ENCODE peak calls at places on chromosomes 16 and 17, in seven cellular contexts. N is retinal pigment epithelial cell, F is Calu3, S is bronchial epithelial cell, H is fibroblast of pulmonary artery, O is uterus, V is suprapubic skin. U is an unnamed sample.

GRCh38 chr17:58039975-58040374 is 32.9 kb upstream of the SRSF1 start:
- DNase-seq in S (peak), V (no peak), H (no peak), N (no peak), F (no peak), O (no peak), U (no peak)

GRCh38 chr16:2786061-2786825 is 1.1 kb downstream of the PRSS33 start:
- DNase-seq in V (peak), S (no peak), H (no peak), N (no peak), O (no peak), F (peak), U (no peak)

GRCh38 chr16:85514601-85515318 is 98.4 kb upstream of the GSE1 start:
- DNase-seq in O (peak), N (peak), H (peak), S (peak), V (no peak), F (peak), U (no peak)

GRCh38 chr16:7363397-7364053 is 30.9 kb downstream of the RBFOX1 start:
- DNase-seq in S (no peak), F (no peak), O (no peak), H (no peak), V (no peak), N (no peak), U (no peak)

GRCh38 chr17:78263063-78263735 is 31.8 kb downstream of the TMEM235 start:
- DNase-seq in F (no peak), O (no peak), S (no peak), H (no peak), V (no peak), N (no peak), U (no peak)

GRCh38 chr17:2419526-2419925 is 18.7 kb upstream of the MNT start:
- DNase-seq in F (no peak), N (no peak), H (no peak), O (no peak), V (no peak), S (no peak), U (no peak)

GRCh38 chr17:59725691-59726090 is 18.2 kb downstream of the VMP1 start:
- DNase-seq in H (peak), S (peak), O (no peak), V (no peak), F (no peak), N (no peak), U (no peak)

GRCh38 chr17:189444-189843 is 8.0 kb upstream of the DOC2B start:
- DNase-seq in N (no peak), H (no peak), V (no peak), F (no peak), O (no peak), S (no peak), U (no peak)

GRCh38 chr17:3794890-3795757 is 5.9 kb downstream of the ITGAE start:
- DNase-seq in O (no peak), N (peak), V (no peak), S (peak), F (no peak), H (no peak), U (no peak)

GRCh38 chr17:50186661-50187402 is 14.6 kb downstream of the COL1A1 start:
- DNase-seq in N (no peak), H (peak), V (no peak), O (no peak), S (no peak), F (no peak), U (no peak)

GRCh38 chr17:78125976-78126894 is 2.3 kb downstream of the TMC6 start:
- DNase-seq in V (no peak), H (no peak), F (no peak), S (no peak), O (no peak), N (no peak), U (no peak)

GRCh38 chr17:29581583-29582253 is 7.7 kb downstream of the GIT1 start:
- DNase-seq in O (peak), H (no peak), S (peak), F (no peak), V (no peak), N (no peak), U (no peak)

GRCh38 chr16:22388101-22388644 is 13.8 kb upstream of the CDR2 start:
- DNase-seq in V (no peak), S (no peak), O (no peak), N (no peak), F (no peak), H (no peak), U (no peak)

GRCh38 chr16:16073884-16074781 is 124.7 kb downstream of the ABCC1 start:
- DNase-seq in S (no peak), H (peak), V (no peak), N (peak), O (no peak), F (peak), U (no peak)

GRCh38 chr17:27756467-27757371 is 43.6 kb downstream of the NOS2 start:
- DNase-seq in N (no peak), H (peak), F (peak), V (no peak), S (peak), O (no peak), U (no peak)
- TF ChIP-seq CTCF in N (peak), H (peak), F (peak), V (peak), S (peak), O (peak), U (peak)

DNA sequence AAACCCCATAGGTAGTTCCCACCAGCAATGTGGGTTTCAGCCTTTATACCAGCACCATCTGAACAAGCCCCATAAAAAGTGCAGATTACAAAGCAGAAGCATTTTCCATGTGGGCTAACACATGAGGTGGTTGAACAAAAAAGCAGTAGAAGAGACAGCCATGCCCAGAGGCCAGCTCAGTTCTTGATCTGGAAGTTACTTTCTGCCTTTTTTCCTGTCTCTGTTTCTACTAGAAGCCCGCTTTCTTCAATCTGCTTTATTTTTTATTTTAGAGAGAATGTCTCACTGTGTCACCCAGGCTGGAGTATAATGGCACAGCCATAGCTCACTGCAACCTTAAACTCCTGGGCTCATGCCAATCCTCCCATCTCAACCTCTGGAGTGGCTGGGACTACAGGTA is 31.5 kb upstream of the APOH start:
- DNase-seq in N (no peak), H (no peak), O (no peak), S (no peak), F (no peak), V (no peak), U (no peak)
- TF ChIP-seq CTCF in N (no peak), H (no peak), O (no peak), S (no peak), F (no peak), V (no peak), U (no peak)

GRCh38 chr17:32487460-32488176 is 825 bp downstream of the CDK5R1 start:
- DNase-seq in N (no peak), S (peak), H (no peak), V (no peak), O (no peak), F (no peak), U (no peak)
- TF ChIP-seq CTCF in N (no peak), S (peak), H (no peak), V (no peak), O (no peak), F (no peak), U (no peak)

GRCh38 chr17:40443196-40443987 is at the start of gene IGFBP4:
- DNase-seq in V (peak), F (peak), N (no peak), O (peak), H (peak), S (peak), U (no peak)

GRCh38 chr17:40447148-40447644 is 3.9 kb downstream of the IGFBP4 start:
- DNase-seq in F (no peak), H (peak), O (peak), N (no peak), S (no peak), V (no peak), U (no peak)

GRCh38 chr17:40448213-40448638 is 5.0 kb downstream of the IGFBP4 start:
- DNase-seq in F (peak), S (no peak), O (peak), H (peak), V (no peak), N (no peak), U (no peak)

GRCh38 chr17:40443988-40444899 is 994 bp downstream of the IGFBP4 start:
- DNase-seq in H (peak), S (no peak), O (no peak), F (no peak), N (no peak), V (no peak), U (no peak)

DNA sequence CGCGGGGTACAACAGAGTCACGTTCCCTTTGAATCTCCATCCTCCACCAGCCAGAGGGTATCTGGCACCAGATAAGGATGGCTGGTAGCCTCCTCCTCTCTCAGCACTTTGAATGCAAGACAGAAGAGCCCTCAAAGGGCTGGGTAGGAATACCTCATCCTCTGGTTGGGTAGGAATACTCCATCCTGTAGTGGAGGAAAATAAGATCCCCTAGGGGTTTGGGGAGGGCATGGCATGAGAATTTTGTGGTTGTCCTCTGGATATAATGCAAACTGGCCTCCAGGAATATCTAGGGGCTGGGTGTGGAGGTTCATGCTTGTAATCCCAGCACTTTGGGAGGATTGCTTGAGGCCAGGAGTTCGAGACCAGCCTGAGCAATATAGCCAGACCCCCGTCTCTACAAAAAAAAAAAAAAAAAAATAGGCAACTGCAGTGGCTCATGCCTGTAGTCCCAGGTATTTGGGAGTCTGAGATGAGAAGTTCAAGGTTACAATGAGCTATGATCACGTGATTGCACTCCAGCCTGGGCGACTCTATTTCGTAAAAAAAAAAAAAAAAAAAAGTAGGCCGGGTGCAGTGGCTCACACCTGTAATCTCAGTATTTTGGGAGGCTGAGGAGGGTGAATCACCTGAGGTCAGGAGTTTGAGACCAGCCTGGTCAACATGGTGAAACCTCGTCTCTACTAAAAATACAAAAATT is 2.7 kb downstream of the IGFBP4 start:
- DNase-seq in V (no peak), H (peak), N (no peak), O (no peak), F (peak), S (no peak), U (no peak)
- TF ChIP-seq CTCF in V (no peak), H (peak), N (no peak), O (no peak), F (no peak), S (no peak), U (peak)

DNA sequence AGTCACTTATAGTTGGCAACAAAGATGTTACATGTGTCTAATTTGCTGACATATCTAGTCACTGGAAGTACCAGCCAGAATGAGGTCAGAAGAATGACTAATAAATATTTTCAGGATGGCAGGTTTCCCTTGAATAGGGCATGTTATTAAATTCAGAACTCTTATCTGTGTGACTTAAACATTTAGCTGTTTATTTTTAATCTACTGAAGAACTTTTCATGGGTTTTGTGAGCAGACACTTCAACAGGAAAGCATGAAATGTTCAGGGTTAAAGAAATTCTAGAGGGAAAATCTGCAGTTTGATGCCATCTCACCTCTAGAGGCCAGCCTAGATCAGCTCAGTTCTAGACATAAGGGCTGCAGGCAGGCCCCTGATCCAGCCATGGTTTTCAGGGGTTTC is 13.2 kb downstream of the JPT2 start:
- DNase-seq in S (peak), F (no peak), N (no peak), V (no peak), O (no peak), H (peak), U (no peak)
- TF ChIP-seq CTCF in S (peak), F (no peak), N (peak), V (no peak), O (no peak), H (peak), U (no peak)

DNA sequence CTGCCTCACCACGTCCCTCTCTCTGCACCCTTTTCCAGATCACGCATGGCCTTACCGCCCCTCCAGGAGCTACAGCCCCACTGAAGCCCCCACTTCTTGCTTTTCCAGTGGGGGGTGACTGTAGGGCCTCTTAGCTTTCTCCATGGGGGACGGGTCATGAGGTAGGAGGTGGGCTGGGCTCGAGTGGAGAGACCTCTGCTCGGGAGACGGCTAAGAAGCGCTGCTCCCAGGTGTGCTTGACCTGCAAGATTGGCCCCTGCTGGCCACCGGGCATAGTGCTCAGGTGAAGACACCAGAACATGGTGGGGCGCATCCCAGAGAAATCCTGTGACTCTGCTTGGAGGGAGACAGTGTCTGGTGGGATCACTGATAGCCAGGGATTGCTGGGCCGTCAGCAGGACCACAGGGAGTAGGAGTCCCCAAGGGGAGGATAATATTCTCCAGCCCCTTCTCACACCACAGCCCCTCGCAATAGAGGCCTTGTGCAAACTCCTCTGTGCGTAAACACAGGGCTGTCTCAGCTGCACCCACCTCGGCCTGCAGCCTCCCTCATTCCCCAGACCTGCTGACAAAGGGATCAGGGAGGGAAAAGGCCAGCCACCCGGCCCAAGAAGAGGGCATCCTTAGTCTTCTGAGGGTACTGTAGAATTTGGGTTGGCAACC is 8.9 kb upstream of the GALK1 start:
- DNase-seq in O (no peak), S (no peak), H (no peak), V (peak), F (no peak), N (no peak), U (no peak)
- TF ChIP-seq CTCF in O (no peak), S (no peak), H (no peak), V (no peak), F (no peak), N (peak), U (no peak)

DNA sequence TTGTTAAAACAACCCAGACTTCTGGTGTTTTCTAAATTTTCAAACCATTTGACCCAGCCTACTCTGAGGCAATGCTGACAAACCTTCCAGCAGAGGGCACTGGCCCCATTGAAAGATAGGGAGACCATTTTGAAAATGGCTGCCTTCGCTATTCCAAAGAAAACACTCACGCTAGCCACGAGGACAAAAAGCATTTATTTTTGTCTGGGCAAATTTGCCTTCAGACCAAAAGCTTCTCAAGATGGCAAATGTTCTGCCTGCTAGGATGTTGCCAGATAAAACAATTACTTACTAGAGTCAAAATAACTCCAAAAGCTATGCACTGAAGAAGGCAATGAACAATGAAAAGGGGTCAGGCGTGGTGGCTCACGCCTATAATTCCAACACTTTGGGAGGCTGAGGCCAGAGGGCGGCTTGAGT is 296.7 kb upstream of the IRX5 start:
- DNase-seq in F (peak), H (peak), N (no peak), V (no peak), S (peak), O (no peak), U (no peak)
- TF ChIP-seq CTCF in F (peak), H (peak), N (peak), V (peak), S (peak), O (no peak), U (no peak)

GRCh38 chr16:71440669-71441347 is 1.0 kb downstream of the TLE7 start:
- DNase-seq in V (no peak), N (no peak), F (no peak), O (no peak), H (no peak), S (no peak), U (no peak)
- TF ChIP-seq CTCF in V (no peak), N (peak), F (no peak), O (no peak), H (no peak), S (peak), U (no peak)

U was measured in esophagus squamous epithelium.